ENCODE peak calls at places on chromosome 11, in seven cellular contexts. K, W, D, Z, E, Q and P are unnamed samples.

GRCh38 chr11:35529971-35530495 is 4.6 kb upstream of the PAMR1 start:
- DNase-seq in K (peak), W (peak), D (peak), Z (no peak), E (peak), Q (peak), P (no peak)

GRCh38 chr11:69227271-69227670 is 66.7 kb upstream of the MYEOV start:
- DNase-seq in K (no peak), W (no peak), D (no peak), Z (no peak), E (no peak), Q (no peak), P (no peak)

GRCh38 chr11:61853698-61854169 is 25.6 kb downstream of the FADS2 start:
- DNase-seq in K (no peak), W (no peak), D (no peak), Z (no peak), E (no peak), Q (no peak), P (no peak)

GRCh38 chr11:86067230-86068137 is 1.4 kb downstream of the PICALM start:
- DNase-seq in K (no peak), W (peak), D (no peak), Z (no peak), E (no peak), Q (no peak), P (no peak)

GRCh38 chr11:103537904-103538502 is 428.8 kb downstream of the DYNC2H1 start:
- DNase-seq in K (peak), W (peak), D (no peak), Z (no peak), E (no peak), Q (no peak), P (no peak)

GRCh38 chr11:121321614-121322243 is 29.2 kb downstream of the SC5D start:
- DNase-seq in K (peak), W (peak), D (no peak), Z (no peak), E (peak), Q (peak), P (peak)

GRCh38 chr11:92455221-92455790 is 230.7 kb downstream of the FAT3 start:
- DNase-seq in K (no peak), W (no peak), D (no peak), Z (no peak), E (no peak), Q (no peak), P (no peak)

GRCh38 chr11:110230377-110230776 is 66.0 kb downstream of the RDX start:
- DNase-seq in K (no peak), W (no peak), D (no peak), Z (no peak), E (no peak), Q (no peak), P (no peak)

GRCh38 chr11:16111690-16112089 is 244.7 kb downstream of the SOX6 start:
- DNase-seq in K (peak), W (no peak), D (no peak), Z (no peak), E (no peak), Q (peak), P (no peak)

GRCh38 chr11:27183672-27184457 is 143.2 kb downstream of the BBOX1 start:
- DNase-seq in K (peak), W (peak), D (no peak), Z (no peak), E (peak), Q (peak), P (no peak)

GRCh38 chr11:83836883-83837654 is 550.9 kb upstream of the CCDC90B start:
- DNase-seq in K (peak), W (peak), D (no peak), Z (no peak), E (peak), Q (peak), P (no peak)

GRCh38 chr11:32414925-32415324 is 20.4 kb downstream of the WT1 start:
- DNase-seq in K (no peak), W (no peak), D (no peak), Z (no peak), E (no peak), Q (no peak), P (no peak)

GRCh38 chr11:57424802-57425564 is 1.9 kb downstream of the SLC43A3 start:
- DNase-seq in K (no peak), W (peak), D (peak), Z (peak), E (peak), Q (peak), P (peak)

GRCh38 chr11:129819237-129819636 is 3.6 kb downstream of the TMEM45B start:
- DNase-seq in K (no peak), W (no peak), D (no peak), Z (no peak), E (no peak), Q (no peak), P (no peak)

GRCh38 chr11:72930011-72930410 is 115.8 kb downstream of the ATG16L2 start:
- DNase-seq in K (peak), W (no peak), D (no peak), Z (no peak), E (no peak), Q (no peak), P (no peak)

GRCh38 chr11:14764899-14765527 is 121.4 kb downstream of the PDE3B start:
- DNase-seq in K (no peak), W (peak), D (peak), Z (no peak), E (no peak), Q (no peak), P (peak)

GRCh38 chr11:100929377-100929776 is 200.2 kb downstream of the PGR start:
- DNase-seq in K (no peak), W (peak), D (no peak), Z (no peak), E (no peak), Q (no peak), P (no peak)

GRCh38 chr11:74288161-74288560 is 23.3 kb downstream of the P4HA3 start:
- DNase-seq in K (no peak), W (peak), D (peak), Z (no peak), E (peak), Q (no peak), P (no peak)

GRCh38 chr11:101446238-101446637 is 137.6 kb downstream of the TRPC6 start:
- DNase-seq in K (no peak), W (peak), D (no peak), Z (no peak), E (peak), Q (no peak), P (no peak)

GRCh38 chr11:118908931-118909618 is 16.7 kb downstream of the BCL9L start:
- DNase-seq in K (peak), W (peak), D (no peak), Z (no peak), E (peak), Q (peak), P (peak)